ENCODE peak calls at places on chromosomes 7 and 10, in eight cellular contexts. One of them, this sample, is unnamed.
A peak's percentile ranks its signal among the peaks of the same experiment; 100 is the strongest.

GRCh38 chr7:99021941-99022560 is 121.9 kb downstream of the SMURF1 start:
- DNase-seq in fibroblast of lung: no peak
- DNase-seq in activated CD8-positive, alpha-beta memory T cell treated with anti-CD3 and anti-CD28 coated beads, Interleukin-2, amount 50 U/mL, for 48 hours: peak; percentile 26
- DNase-seq in GM19239: no peak
- DNase-seq in nephron progenitor cell: no peak
- DNase-seq in stimulated activated CD4-positive, alpha-beta T cell treated with anti-CD3 and anti-CD28 coated beads, Interleukin-4, amount 100 ng/mL, for 1 hour: no peak
- DNase-seq in COLO829: no peak
- DNase-seq in caudate nucleus: no peak
- DNase-seq in this sample: no peak

GRCh38 chr7:117750612-117751563 is 122.4 kb downstream of the CTTNBP2 start:
- DNase-seq in COLO829: peak; percentile 56
- DNase-seq in fibroblast of lung: peak; percentile 23
- DNase-seq in stimulated activated CD4-positive, alpha-beta T cell treated with anti-CD3 and anti-CD28 coated beads, Interleukin-4, amount 100 ng/mL, for 1 hour: no peak
- DNase-seq in GM19239: no peak
- DNase-seq in caudate nucleus: no peak
- DNase-seq in nephron progenitor cell: no peak
- DNase-seq in activated CD8-positive, alpha-beta memory T cell treated with anti-CD3 and anti-CD28 coated beads, Interleukin-2, amount 50 U/mL, for 48 hours: no peak
- DNase-seq in this sample: peak; percentile 46

GRCh38 chr7:36684951-36685350 is 39.3 kb downstream of the AOAH start:
- DNase-seq in COLO829: no peak
- DNase-seq in caudate nucleus: no peak
- DNase-seq in stimulated activated CD4-positive, alpha-beta T cell treated with anti-CD3 and anti-CD28 coated beads, Interleukin-4, amount 100 ng/mL, for 1 hour: no peak
- DNase-seq in activated CD8-positive, alpha-beta memory T cell treated with anti-CD3 and anti-CD28 coated beads, Interleukin-2, amount 50 U/mL, for 48 hours: no peak
- DNase-seq in fibroblast of lung: peak; percentile 21
- DNase-seq in GM19239: no peak
- DNase-seq in nephron progenitor cell: no peak
- DNase-seq in this sample: no peak

GRCh38 chr10:133309111-133309719 is 501 bp downstream of the ZNF511 start:
- DNase-seq in fibroblast of lung: peak; percentile 84
- DNase-seq in GM19239: peak; percentile 85
- DNase-seq in stimulated activated CD4-positive, alpha-beta T cell treated with anti-CD3 and anti-CD28 coated beads, Interleukin-4, amount 100 ng/mL, for 1 hour: peak; percentile 92
- DNase-seq in COLO829: peak; percentile 81
- DNase-seq in nephron progenitor cell: peak; percentile 98
- DNase-seq in caudate nucleus: peak; percentile 87
- DNase-seq in activated CD8-positive, alpha-beta memory T cell treated with anti-CD3 and anti-CD28 coated beads, Interleukin-2, amount 50 U/mL, for 48 hours: peak; percentile 98
- DNase-seq in this sample: peak; percentile 81

GRCh38 chr7:78702770-78703169 is 750.7 kb downstream of the MAGI2 start:
- DNase-seq in caudate nucleus: no peak
- DNase-seq in COLO829: peak; percentile 11
- DNase-seq in GM19239: no peak
- DNase-seq in stimulated activated CD4-positive, alpha-beta T cell treated with anti-CD3 and anti-CD28 coated beads, Interleukin-4, amount 100 ng/mL, for 1 hour: no peak
- DNase-seq in fibroblast of lung: peak; percentile 98
- DNase-seq in nephron progenitor cell: no peak
- DNase-seq in activated CD8-positive, alpha-beta memory T cell treated with anti-CD3 and anti-CD28 coated beads, Interleukin-2, amount 50 U/mL, for 48 hours: no peak
- DNase-seq in this sample: no peak

GRCh38 chr7:127844707-127845331 is 186.4 kb downstream of the LRRC4 start:
- DNase-seq in stimulated activated CD4-positive, alpha-beta T cell treated with anti-CD3 and anti-CD28 coated beads, Interleukin-4, amount 100 ng/mL, for 1 hour: no peak
- DNase-seq in caudate nucleus: no peak
- DNase-seq in activated CD8-positive, alpha-beta memory T cell treated with anti-CD3 and anti-CD28 coated beads, Interleukin-2, amount 50 U/mL, for 48 hours: no peak
- DNase-seq in GM19239: no peak
- DNase-seq in fibroblast of lung: peak; percentile 69
- DNase-seq in nephron progenitor cell: no peak
- DNase-seq in COLO829: no peak
- DNase-seq in this sample: no peak

GRCh38 chr7:128407751-128408708 is 1.8 kb downstream of the IMPDH1 start:
- DNase-seq in caudate nucleus: no peak
- DNase-seq in stimulated activated CD4-positive, alpha-beta T cell treated with anti-CD3 and anti-CD28 coated beads, Interleukin-4, amount 100 ng/mL, for 1 hour: no peak
- DNase-seq in GM19239: no peak
- DNase-seq in nephron progenitor cell: no peak
- DNase-seq in fibroblast of lung: no peak
- DNase-seq in COLO829: no peak
- DNase-seq in activated CD8-positive, alpha-beta memory T cell treated with anti-CD3 and anti-CD28 coated beads, Interleukin-2, amount 50 U/mL, for 48 hours: no peak
- DNase-seq in this sample: peak; percentile 2

GRCh38 chr10:130109796-130110235 is 814 bp downstream of the C10orf143 start:
- DNase-seq in stimulated activated CD4-positive, alpha-beta T cell treated with anti-CD3 and anti-CD28 coated beads, Interleukin-4, amount 100 ng/mL, for 1 hour: peak; percentile 62
- DNase-seq in caudate nucleus: peak; percentile 46
- DNase-seq in GM19239: no peak
- DNase-seq in COLO829: peak; percentile 53
- DNase-seq in fibroblast of lung: peak; percentile 76
- DNase-seq in nephron progenitor cell: peak; percentile 79
- DNase-seq in activated CD8-positive, alpha-beta memory T cell treated with anti-CD3 and anti-CD28 coated beads, Interleukin-2, amount 50 U/mL, for 48 hours: peak; percentile 71
- DNase-seq in this sample: peak; percentile 69

GRCh38 chr10:127015373-127015772 is 110.1 kb downstream of the DOCK1 start:
- DNase-seq in activated CD8-positive, alpha-beta memory T cell treated with anti-CD3 and anti-CD28 coated beads, Interleukin-2, amount 50 U/mL, for 48 hours: no peak
- DNase-seq in caudate nucleus: no peak
- DNase-seq in GM19239: no peak
- DNase-seq in fibroblast of lung: no peak
- DNase-seq in stimulated activated CD4-positive, alpha-beta T cell treated with anti-CD3 and anti-CD28 coated beads, Interleukin-4, amount 100 ng/mL, for 1 hour: no peak
- DNase-seq in COLO829: no peak
- DNase-seq in nephron progenitor cell: no peak
- DNase-seq in this sample: no peak

GRCh38 chr7:30800785-30801252 is 29.6 kb downstream of the MINDY4 start:
- DNase-seq in activated CD8-positive, alpha-beta memory T cell treated with anti-CD3 and anti-CD28 coated beads, Interleukin-2, amount 50 U/mL, for 48 hours: no peak
- DNase-seq in caudate nucleus: peak; percentile 44
- DNase-seq in stimulated activated CD4-positive, alpha-beta T cell treated with anti-CD3 and anti-CD28 coated beads, Interleukin-4, amount 100 ng/mL, for 1 hour: no peak
- DNase-seq in COLO829: peak; percentile 85
- DNase-seq in GM19239: peak; percentile 62
- DNase-seq in fibroblast of lung: peak; percentile 65
- DNase-seq in nephron progenitor cell: peak; percentile 49
- DNase-seq in this sample: peak; percentile 55

GRCh38 chr10:99529483-99530107 is 3.1 kb upstream of the NKX2-3 start:
- DNase-seq in caudate nucleus: no peak
- DNase-seq in activated CD8-positive, alpha-beta memory T cell treated with anti-CD3 and anti-CD28 coated beads, Interleukin-2, amount 50 U/mL, for 48 hours: no peak
- DNase-seq in nephron progenitor cell: no peak
- DNase-seq in COLO829: no peak
- DNase-seq in GM19239: no peak
- DNase-seq in stimulated activated CD4-positive, alpha-beta T cell treated with anti-CD3 and anti-CD28 coated beads, Interleukin-4, amount 100 ng/mL, for 1 hour: no peak
- DNase-seq in fibroblast of lung: no peak
- DNase-seq in this sample: no peak

GRCh38 chr10:70715853-70716795 is 43.8 kb downstream of the ADAMTS14 start:
- DNase-seq in stimulated activated CD4-positive, alpha-beta T cell treated with anti-CD3 and anti-CD28 coated beads, Interleukin-4, amount 100 ng/mL, for 1 hour: no peak
- DNase-seq in nephron progenitor cell: no peak
- DNase-seq in fibroblast of lung: peak; percentile 39
- DNase-seq in GM19239: no peak
- DNase-seq in COLO829: peak; percentile 10
- DNase-seq in activated CD8-positive, alpha-beta memory T cell treated with anti-CD3 and anti-CD28 coated beads, Interleukin-2, amount 50 U/mL, for 48 hours: no peak
- DNase-seq in caudate nucleus: no peak
- DNase-seq in this sample: no peak

GRCh38 chr7:74452748-74453320 is 872 bp upstream of the GTF2IRD1 start:
- DNase-seq in stimulated activated CD4-positive, alpha-beta T cell treated with anti-CD3 and anti-CD28 coated beads, Interleukin-4, amount 100 ng/mL, for 1 hour: peak; percentile 28
- DNase-seq in caudate nucleus: no peak
- DNase-seq in activated CD8-positive, alpha-beta memory T cell treated with anti-CD3 and anti-CD28 coated beads, Interleukin-2, amount 50 U/mL, for 48 hours: peak; percentile 65
- DNase-seq in nephron progenitor cell: peak; percentile 51
- DNase-seq in COLO829: no peak
- DNase-seq in GM19239: no peak
- DNase-seq in fibroblast of lung: peak; percentile 30
- DNase-seq in this sample: no peak

GRCh38 chr10:93799309-93799708 is 41.6 kb downstream of the LGI1 start:
- DNase-seq in activated CD8-positive, alpha-beta memory T cell treated with anti-CD3 and anti-CD28 coated beads, Interleukin-2, amount 50 U/mL, for 48 hours: no peak
- DNase-seq in COLO829: no peak
- DNase-seq in caudate nucleus: no peak
- DNase-seq in GM19239: no peak
- DNase-seq in stimulated activated CD4-positive, alpha-beta T cell treated with anti-CD3 and anti-CD28 coated beads, Interleukin-4, amount 100 ng/mL, for 1 hour: no peak
- DNase-seq in fibroblast of lung: no peak
- DNase-seq in nephron progenitor cell: no peak
- DNase-seq in this sample: no peak

GRCh38 chr10:35328404-35329037 is 7.8 kb upstream of the CCNY start:
- DNase-seq in caudate nucleus: no peak
- DNase-seq in stimulated activated CD4-positive, alpha-beta T cell treated with anti-CD3 and anti-CD28 coated beads, Interleukin-4, amount 100 ng/mL, for 1 hour: no peak
- DNase-seq in activated CD8-positive, alpha-beta memory T cell treated with anti-CD3 and anti-CD28 coated beads, Interleukin-2, amount 50 U/mL, for 48 hours: peak; percentile 12
- DNase-seq in nephron progenitor cell: no peak
- DNase-seq in COLO829: no peak
- DNase-seq in GM19239: no peak
- DNase-seq in fibroblast of lung: peak; percentile 95
- DNase-seq in this sample: no peak

GRCh38 chr10:33381897-33382578 is 47.6 kb upstream of the NRP1 start:
- DNase-seq in COLO829: no peak
- DNase-seq in nephron progenitor cell: no peak
- DNase-seq in stimulated activated CD4-positive, alpha-beta T cell treated with anti-CD3 and anti-CD28 coated beads, Interleukin-4, amount 100 ng/mL, for 1 hour: no peak
- DNase-seq in caudate nucleus: no peak
- DNase-seq in GM19239: no peak
- DNase-seq in activated CD8-positive, alpha-beta memory T cell treated with anti-CD3 and anti-CD28 coated beads, Interleukin-2, amount 50 U/mL, for 48 hours: no peak
- DNase-seq in fibroblast of lung: peak; percentile 73
- DNase-seq in this sample: no peak

GRCh38 chr10:14838582-14839304 is 637 bp downstream of the HSPA14 start:
- DNase-seq in GM19239: peak; percentile 8
- DNase-seq in nephron progenitor cell: peak; percentile 78
- DNase-seq in stimulated activated CD4-positive, alpha-beta T cell treated with anti-CD3 and anti-CD28 coated beads, Interleukin-4, amount 100 ng/mL, for 1 hour: peak; percentile 23
- DNase-seq in COLO829: no peak
- DNase-seq in fibroblast of lung: peak; percentile 29
- DNase-seq in caudate nucleus: no peak
- DNase-seq in activated CD8-positive, alpha-beta memory T cell treated with anti-CD3 and anti-CD28 coated beads, Interleukin-2, amount 50 U/mL, for 48 hours: peak; percentile 72
- DNase-seq in this sample: no peak

GRCh38 chr10:67015225-67015624 is 89.4 kb downstream of the LRRTM3 start:
- DNase-seq in activated CD8-positive, alpha-beta memory T cell treated with anti-CD3 and anti-CD28 coated beads, Interleukin-2, amount 50 U/mL, for 48 hours: no peak
- DNase-seq in nephron progenitor cell: no peak
- DNase-seq in GM19239: no peak
- DNase-seq in stimulated activated CD4-positive, alpha-beta T cell treated with anti-CD3 and anti-CD28 coated beads, Interleukin-4, amount 100 ng/mL, for 1 hour: no peak
- DNase-seq in caudate nucleus: no peak
- DNase-seq in COLO829: peak; percentile 28
- DNase-seq in fibroblast of lung: no peak
- DNase-seq in this sample: no peak

GRCh38 chr7:3408814-3409595 is 108.0 kb downstream of the SDK1 start:
- DNase-seq in GM19239: no peak
- DNase-seq in COLO829: no peak
- DNase-seq in stimulated activated CD4-positive, alpha-beta T cell treated with anti-CD3 and anti-CD28 coated beads, Interleukin-4, amount 100 ng/mL, for 1 hour: no peak
- DNase-seq in nephron progenitor cell: no peak
- DNase-seq in activated CD8-positive, alpha-beta memory T cell treated with anti-CD3 and anti-CD28 coated beads, Interleukin-2, amount 50 U/mL, for 48 hours: no peak
- DNase-seq in caudate nucleus: no peak
- DNase-seq in fibroblast of lung: peak; percentile 48
- DNase-seq in this sample: peak; percentile 18

GRCh38 chr7:76283254-76284159 is 19.0 kb upstream of the HSPB1 start:
- DNase-seq in stimulated activated CD4-positive, alpha-beta T cell treated with anti-CD3 and anti-CD28 coated beads, Interleukin-4, amount 100 ng/mL, for 1 hour: no peak
- DNase-seq in GM19239: no peak
- DNase-seq in nephron progenitor cell: no peak
- DNase-seq in COLO829: no peak
- DNase-seq in fibroblast of lung: no peak
- DNase-seq in caudate nucleus: no peak
- DNase-seq in activated CD8-positive, alpha-beta memory T cell treated with anti-CD3 and anti-CD28 coated beads, Interleukin-2, amount 50 U/mL, for 48 hours: no peak
- DNase-seq in this sample: no peak